ENCODE peak calls at places on chromosomes 13 and 19, in nine cellular contexts. N, S, H, M, W, Y, F, V and J are unnamed samples.

GRCh38 chr19:1621021-1621420 is 15.8 kb upstream of the UQCR11 start:
- DNase-seq in H (no peak), F (no peak), N (no peak), S (no peak), V (no peak), Y (no peak), W (no peak), M (no peak), J (no peak)

GRCh38 chr13:77353980-77354379 is 27.1 kb upstream of the MYCBP2 start:
- DNase-seq in W (no peak), H (no peak), M (no peak), N (no peak), S (no peak), F (no peak), Y (no peak), V (no peak), J (no peak)

GRCh38 chr13:21986602-21987001 is 315.7 kb downstream of the FGF9 start:
- DNase-seq in W (no peak), S (no peak), Y (no peak), V (no peak), F (no peak), M (no peak), H (peak), N (no peak), J (no peak)

GRCh38 chr13:110254151-110254679 is 52.7 kb downstream of the COL4A1 start:
- DNase-seq in V (no peak), W (no peak), N (no peak), H (no peak), S (no peak), F (no peak), Y (no peak), M (no peak), J (no peak)

GRCh38 chr19:18274303-18274775 is at the start of gene IQCN:
- DNase-seq in W (peak), F (no peak), Y (no peak), V (no peak), N (no peak), M (no peak), H (no peak), S (no peak), J (no peak)

GRCh38 chr19:44496711-44497110 is 3.6 kb downstream of the ZNF180 start:
- DNase-seq in H (no peak), V (no peak), F (no peak), W (no peak), M (no peak), Y (no peak), N (no peak), S (no peak), J (no peak)

GRCh38 chr19:2446390-2446789 is 10.4 kb downstream of the LMNB2 start:
- DNase-seq in H (no peak), N (no peak), M (no peak), S (no peak), W (no peak), F (no peak), Y (peak), V (peak), J (no peak)

GRCh38 chr13:99356216-99357089 is 49.3 kb upstream of the GPR183 start:
- DNase-seq in M (peak), H (peak), S (peak), V (no peak), F (peak), Y (no peak), W (no peak), N (peak), J (peak)

GRCh38 chr19:11422163-11423068 is 3.3 kb upstream of the RGL3 start:
- DNase-seq in S (no peak), Y (no peak), W (peak), M (peak), V (peak), H (peak), N (no peak), F (no peak), J (peak)

GRCh38 chr19:23855676-23856075 is 59.0 kb upstream of the ZNF726 start:
- DNase-seq in M (no peak), V (peak), H (no peak), N (peak), F (no peak), Y (no peak), W (no peak), S (no peak), J (no peak)

GRCh38 chr13:64639206-64639605 is 2590.9 kb downstream of the PCDH9 start:
- DNase-seq in Y (no peak), W (no peak), N (peak), S (no peak), V (no peak), M (no peak), H (no peak), F (no peak), J (no peak)

GRCh38 chr19:54439174-54439851 is 9.7 kb upstream of the LENG8 start:
- DNase-seq in M (no peak), V (peak), H (no peak), W (peak), Y (peak), N (no peak), S (no peak), F (no peak), J (no peak)

GRCh38 chr13:37747071-37747612 is 122.4 kb downstream of the TRPC4 start:
- DNase-seq in W (no peak), H (no peak), M (no peak), Y (no peak), N (peak), S (peak), F (peak), V (no peak), J (no peak)

GRCh38 chr13:100526299-100527030 is 62.1 kb downstream of the GGACT start:
- DNase-seq in W (no peak), Y (peak), V (peak), N (no peak), H (no peak), F (no peak), M (no peak), S (no peak), J (no peak)

GRCh38 chr19:1324792-1325567 is 39.3 kb downstream of the EFNA2 start:
- DNase-seq in N (peak), F (peak), W (peak), M (no peak), H (peak), S (peak), V (no peak), Y (no peak), J (no peak)

GRCh38 chr13:33931397-33931987 is 113.5 kb downstream of the RFC3 start:
- DNase-seq in N (peak), Y (peak), W (no peak), M (no peak), F (peak), S (no peak), H (no peak), V (peak), J (no peak)

GRCh38 chr19:54029930-54030490 is 33.7 kb downstream of the VSTM1 start:
- DNase-seq in S (peak), F (no peak), W (no peak), M (peak), Y (peak), H (peak), N (peak), V (peak), J (peak)

GRCh38 chr13:30186644-30187431 is 120.5 kb downstream of the KATNAL1 start:
- DNase-seq in N (no peak), W (no peak), S (no peak), Y (no peak), V (no peak), M (no peak), H (no peak), F (no peak), J (no peak)

GRCh38 chr19:9917322-9917721 is 19.0 kb downstream of the OLFM2 start:
- DNase-seq in S (no peak), V (peak), M (no peak), Y (peak), F (no peak), H (no peak), W (no peak), N (peak), J (no peak)

GRCh38 chr13:43804461-43805070 is 17.8 kb upstream of the ENOX1 start:
- DNase-seq in N (peak), Y (no peak), V (no peak), H (no peak), S (no peak), M (no peak), W (no peak), F (peak), J (peak)